ENCODE peak calls at places on chromosomes 1 and 21, in six cellular contexts. L is GM23248, B is fibroblast of mammary gland, P is NCI-H2081, H is NCI-H1694 treated with DMSO at 0.1 percent for 48 hours, Y is NCI-H1092. U is an unnamed sample.

GRCh38 chr21:45033791-45034555 is 40.4 kb upstream of the ADARB1 start:
- DNase-seq in L (peak), B (peak), P (no peak), H (no peak), Y (no peak), U (no peak)

GRCh38 chr1:33137800-33138199 is 44.0 kb downstream of the TRIM62 start:
- DNase-seq in L (peak), B (peak), P (no peak), H (peak), Y (peak), U (no peak)

GRCh38 chr1:22860883-22861385 is 111.7 kb downstream of the LACTBL1 start:
- DNase-seq in L (no peak), B (no peak), P (no peak), H (no peak), Y (no peak), U (no peak)

GRCh38 chr1:89843279-89844121 is 22.7 kb downstream of the LRRC8D start:
- DNase-seq in L (peak), B (peak), P (peak), H (no peak), Y (peak), U (peak)

GRCh38 chr1:16980473-16981268 is at the start of gene MFAP2:
- DNase-seq in L (peak), B (peak), P (no peak), H (no peak), Y (no peak), U (peak)

GRCh38 chr21:28142692-28143091 is 850.0 kb downstream of the LTN1 start:
- DNase-seq in L (peak), B (peak), P (no peak), H (no peak), Y (no peak), U (no peak)

GRCh38 chr21:41530366-41530765 is 22.4 kb upstream of the TMPRSS2 start:
- DNase-seq in L (no peak), B (no peak), P (no peak), H (no peak), Y (no peak), U (no peak)

GRCh38 chr1:187264995-187265602 is 436.4 kb downstream of the PLA2G4A start:
- DNase-seq in L (peak), B (peak), P (peak), H (peak), Y (peak), U (peak)

GRCh38 chr1:229062135-229062534 is 208.8 kb upstream of the RAB4A start:
- DNase-seq in L (no peak), B (no peak), P (no peak), H (no peak), Y (no peak), U (no peak)

GRCh38 chr1:71428029-71428428 is 347.2 kb upstream of the ZRANB2 start:
- DNase-seq in L (no peak), B (no peak), P (peak), H (peak), Y (peak), U (no peak)

GRCh38 chr1:235703516-235703915 is 53.9 kb upstream of the GNG4 start:
- DNase-seq in L (peak), B (peak), P (no peak), H (no peak), Y (no peak), U (no peak)

GRCh38 chr21:43368685-43369084 is 58.2 kb downstream of the SIK1 start:
- DNase-seq in L (no peak), B (no peak), P (no peak), H (no peak), Y (no peak), U (no peak)

GRCh38 chr1:110234691-110235090 is 24.6 kb downstream of the KCNC4 start:
- DNase-seq in L (peak), B (no peak), P (no peak), H (no peak), Y (no peak), U (no peak)

GRCh38 chr1:203995228-203995627 is 77.7 kb upstream of the SOX13 start:
- DNase-seq in L (no peak), B (no peak), P (no peak), H (no peak), Y (no peak), U (no peak)

GRCh38 chr1:246617156-246617555 is 50.9 kb downstream of the CNST start:
- DNase-seq in L (peak), B (peak), P (no peak), H (no peak), Y (no peak), U (no peak)

GRCh38 chr1:173330149-173330951 is 123.2 kb upstream of the TNFSF4 start:
- DNase-seq in L (peak), B (peak), P (no peak), H (no peak), Y (no peak), U (no peak)

GRCh38 chr1:25565188-25565591 is 21.8 kb downstream of the LDLRAP1 start:
- DNase-seq in L (no peak), B (no peak), P (no peak), H (no peak), Y (no peak), U (no peak)

GRCh38 chr1:51998007-51998406 is 7.5 kb upstream of the RAB3B start:
- DNase-seq in L (no peak), B (no peak), P (no peak), H (no peak), Y (no peak), U (no peak)